ENCODE peak calls at places on chromosomes 12 and 14, in nine cellular contexts. I, E, T, D, F, U, J, Z and Y are unnamed samples.

GRCh38 chr12:128583453-128583852 is 240.3 kb downstream of the SLC15A4 start:
- DNase-seq in U (no peak), F (no peak), J (no peak), I (no peak), Z (no peak), E (no peak), T (no peak), D (no peak), Y (no peak)

GRCh38 chr14:24430143-24430681 is 458 bp downstream of the KHNYN start:
- DNase-seq in I (peak; percentile 91), Z (peak; percentile 85), U (peak; percentile 95), T (peak; percentile 79), J (peak; percentile 49), D (peak; percentile 72), E (peak; percentile 69), F (peak; percentile 75), Y (peak; percentile 79)

GRCh38 chr12:99670635-99671034 is 23.1 kb downstream of the GARIN6 start:
- DNase-seq in E (no peak), F (no peak), T (no peak), I (no peak), U (no peak), D (no peak), Z (no peak), J (peak; percentile 47), Y (no peak)

GRCh38 chr12:39722511-39722910 is 102.9 kb upstream of the ABCD2 start:
- DNase-seq in Z (no peak), I (no peak), E (no peak), U (no peak), J (no peak), F (no peak), T (no peak), D (no peak), Y (no peak)

GRCh38 chr12:32309811-32310755 is 89.3 kb upstream of the FGD4 start:
- DNase-seq in T (peak; percentile 36), Z (peak; percentile 27), U (no peak), F (no peak), E (peak; percentile 45), D (no peak), I (peak; percentile 42), J (no peak), Y (no peak)

GRCh38 chr14:36268957-36269734 is 51.3 kb downstream of the MBIP start:
- DNase-seq in U (no peak), D (no peak), F (no peak), Z (no peak), T (no peak), I (no peak), E (no peak), J (no peak), Y (no peak)

GRCh38 chr12:115450710-115451109 is 766.7 kb upstream of the TBX3 start:
- DNase-seq in F (no peak), I (no peak), E (peak; percentile 57), Z (no peak), J (no peak), T (no peak), D (no peak), U (peak; percentile 14), Y (no peak)

GRCh38 chr12:42162198-42162597 is 17.5 kb upstream of the GXYLT1 start:
- DNase-seq in U (no peak), T (no peak), E (no peak), Z (no peak), J (peak; percentile 48), I (no peak), D (no peak), F (no peak), Y (no peak)

GRCh38 chr14:50011242-50011641 is 105.1 kb downstream of the VCPKMT start:
- DNase-seq in U (no peak), E (no peak), J (no peak), D (no peak), Z (no peak), I (no peak), F (no peak), T (no peak), Y (no peak)

GRCh38 chr14:60800409-60800808 is 65.8 kb downstream of the MNAT1 start:
- DNase-seq in D (no peak), E (no peak), U (no peak), T (no peak), Z (no peak), I (no peak), F (no peak), J (no peak), Y (no peak)

GRCh38 chr12:124535066-124535740 is 32.2 kb downstream of the NCOR2 start:
- DNase-seq in Z (no peak), J (no peak), D (no peak), U (no peak), E (no peak), T (no peak), I (no peak), F (no peak), Y (no peak)
- H3K4me1 ChIP-seq in Z (peaks cover 39% of the 10 kb centered on the region), J (peaks cover 41% of the 10 kb centered on the region), D (peaks cover 40% of the 10 kb centered on the region), U (peaks cover 55% of the 10 kb centered on the region), E (peaks cover 55% of the 10 kb centered on the region), T (peaks cover 8% of the 10 kb centered on the region), I (peaks cover 62% of the 10 kb centered on the region), F (peaks cover 25% of the 10 kb centered on the region), Y (peaks cover 39% of the 10 kb centered on the region)

GRCh38 chr14:77315115-77315944 is 5.4 kb downstream of the POMT2 start:
- DNase-seq in D (no peak), E (no peak), Z (no peak), F (no peak), T (no peak), J (no peak), I (no peak), U (no peak), Y (no peak)

GRCh38 chr14:77311217-77311616 is 9.5 kb downstream of the POMT2 start:
- DNase-seq in D (no peak), J (no peak), U (no peak), F (no peak), I (peak; percentile 24), Z (no peak), E (no peak), T (peak; percentile 49), Y (no peak)

GRCh38 chr14:77314539-77314938 is 6.1 kb downstream of the POMT2 start:
- DNase-seq in D (no peak), J (no peak), Z (no peak), T (no peak), E (no peak), I (no peak), F (no peak), U (no peak), Y (no peak)

GRCh38 chr14:77313374-77313773 is 7.3 kb downstream of the POMT2 start:
- DNase-seq in E (no peak), T (no peak), J (no peak), D (no peak), I (no peak), Z (no peak), F (no peak), U (no peak), Y (no peak)

DNA sequence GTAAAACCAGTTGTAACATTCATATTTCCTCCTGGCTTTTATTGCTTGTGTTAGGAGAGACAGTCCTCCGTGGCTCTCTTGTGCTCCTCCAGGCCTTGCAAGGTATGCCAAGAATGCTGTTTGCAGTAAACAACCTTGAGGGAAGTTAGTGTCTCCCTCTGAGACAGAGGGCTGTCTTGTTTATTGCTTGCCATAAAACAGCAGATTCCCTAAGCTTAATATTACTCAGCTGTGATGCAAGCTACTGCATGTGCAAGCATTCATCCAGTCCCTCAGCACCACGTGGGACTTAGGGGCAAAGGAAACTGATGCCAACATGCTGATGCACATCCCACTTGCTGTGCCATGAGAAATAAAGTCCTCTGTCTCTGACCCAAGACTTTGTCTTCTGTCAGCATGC is 6.6 kb downstream of the POMT2 start:
- DNase-seq in D (no peak), U (no peak), E (no peak), T (peak; percentile 71), F (no peak), J (peak; percentile 43), I (peak; percentile 68), Z (no peak), Y (no peak)
- TF ChIP-seq CTCF in D (no peak), U (no peak), E (no peak), T (no peak), F (no peak), J (no peak), I (no peak), Z (no peak), Y (no peak)

GRCh38 chr12:88308825-88309224 is 166.7 kb downstream of the TMTC3 start:
- DNase-seq in F (no peak), U (no peak), T (peak; percentile 89), E (no peak), J (peak; percentile 92), I (peak; percentile 90), D (no peak), Z (no peak), Y (no peak)
- H3K4me1 ChIP-seq in F (peaks cover 26% of the 10 kb centered on the region), U (no peaks in the 10 kb centered on the region), T (peaks cover 16% of the 10 kb centered on the region), E (no peaks in the 10 kb centered on the region), J (peaks cover 26% of the 10 kb centered on the region), I (peaks cover 21% of the 10 kb centered on the region), D (no peaks in the 10 kb centered on the region), Z (peaks cover 1% of the 10 kb centered on the region), Y (peaks cover 20% of the 10 kb centered on the region)

GRCh38 chr14:37890095-37890494 is 294.7 kb downstream of the TTC6 start:
- DNase-seq in T (no peak), I (no peak), E (no peak), Z (no peak), F (no peak), U (no peak), J (no peak), D (no peak), Y (no peak)
- TF ChIP-seq CTCF in T (no peak), I (peak; percentile 28), E (peak; percentile 20), Z (no peak), F (peak; percentile 9), U (no peak), J (peak; percentile 14), D (no peak), Y (no peak)

GRCh38 chr12:52615208-52615868 is 3.0 kb downstream of the KRT73 start:
- DNase-seq in J (peak; percentile 6), F (no peak), T (no peak), D (no peak), E (no peak), I (peak; percentile 13), Z (no peak), U (no peak), Y (no peak)

GRCh38 chr12:52614381-52615207 is 3.8 kb downstream of the KRT73 start:
- DNase-seq in U (no peak), F (no peak), J (no peak), I (no peak), Z (no peak), D (no peak), T (no peak), E (no peak), Y (no peak)

GRCh38 chr12:52613363-52614030 is 4.9 kb downstream of the KRT73 start:
- DNase-seq in T (no peak), F (no peak), Z (no peak), U (peak; percentile 24), E (no peak), D (no peak), I (no peak), J (no peak), Y (no peak)

GRCh38 chr12:52611080-52611468 is 7.3 kb downstream of the KRT73 start:
- DNase-seq in J (no peak), T (no peak), Z (no peak), D (no peak), I (no peak), U (no peak), F (no peak), E (no peak), Y (no peak)

GRCh38 chr12:52612431-52613290 is 5.7 kb downstream of the KRT73 start:
- DNase-seq in U (no peak), I (no peak), F (no peak), T (no peak), J (no peak), E (no peak), Z (no peak), D (no peak), Y (no peak)
- H3K4me1 ChIP-seq in U (no peaks in the 10 kb centered on the region), I (no peaks in the 10 kb centered on the region), F (no peaks in the 10 kb centered on the region), T (no peaks in the 10 kb centered on the region), J (no peaks in the 10 kb centered on the region), E (no peaks in the 10 kb centered on the region), Z (no peaks in the 10 kb centered on the region), D (no peaks in the 10 kb centered on the region), Y (no peaks in the 10 kb centered on the region)

GRCh38 chr14:100644383-100644782 is 57.2 kb upstream of the BEGAIN start:
- DNase-seq in E (no peak), U (no peak), D (no peak), F (no peak), I (no peak), Z (no peak), T (no peak), J (no peak), Y (no peak)
- TF ChIP-seq CTCF in E (no peak), U (no peak), D (no peak), F (no peak), I (no peak), Z (no peak), T (no peak), J (no peak), Y (no peak)